ENCODE peak calls at places on chromosomes 2 and 18, in six cellular contexts. W, F, R, I, O and G are unnamed samples.

GRCh38 chr2:203122317-203122998 is 107.8 kb downstream of the NBEAL1 start:
- DNase-seq in W (peak), I (no peak), O (no peak), R (no peak), F (no peak), G (no peak)

GRCh38 chr2:50449306-50449705 is 582.6 kb downstream of the NRXN1 start:
- DNase-seq in R (no peak), I (no peak), F (no peak), O (no peak), W (no peak), G (no peak)

GRCh38 chr18:9387891-9388290 is 53.3 kb downstream of the TWSG1 start:
- DNase-seq in O (no peak), R (no peak), I (no peak), F (no peak), W (no peak), G (no peak)

GRCh38 chr2:7835693-7836680 is 845.9 kb upstream of the ID2 start:
- DNase-seq in W (peak), R (no peak), I (peak), F (no peak), O (peak), G (peak)

GRCh38 chr2:73939419-73939818 is 12.7 kb downstream of the DGUOK start:
- DNase-seq in F (no peak), W (no peak), O (no peak), I (no peak), R (no peak), G (no peak)

GRCh38 chr18:75211721-75212625 is 1.4 kb downstream of the TSHZ1 start:
- DNase-seq in R (peak), F (peak), I (no peak), O (no peak), W (peak), G (no peak)

GRCh38 chr2:215068399-215068798 is 70.0 kb downstream of the ABCA12 start:
- DNase-seq in F (no peak), I (no peak), W (no peak), R (no peak), O (no peak), G (no peak)

GRCh38 chr18:49335677-49336076 is 124.8 kb downstream of the DYM start:
- DNase-seq in R (no peak), I (no peak), O (no peak), F (no peak), W (peak), G (no peak)

GRCh38 chr2:30492185-30492584 is 45.1 kb downstream of the LCLAT1 start:
- DNase-seq in O (no peak), R (no peak), W (no peak), F (no peak), I (no peak), G (no peak)

GRCh38 chr2:28390857-28391563 is 1.6 kb upstream of the FOSL2 start:
- DNase-seq in F (peak), O (no peak), I (no peak), R (peak), W (no peak), G (no peak)

GRCh38 chr2:101387151-101387807 is at the start of gene CREG2:
- DNase-seq in O (peak), I (no peak), F (peak), R (peak), W (peak), G (peak)

DNA sequence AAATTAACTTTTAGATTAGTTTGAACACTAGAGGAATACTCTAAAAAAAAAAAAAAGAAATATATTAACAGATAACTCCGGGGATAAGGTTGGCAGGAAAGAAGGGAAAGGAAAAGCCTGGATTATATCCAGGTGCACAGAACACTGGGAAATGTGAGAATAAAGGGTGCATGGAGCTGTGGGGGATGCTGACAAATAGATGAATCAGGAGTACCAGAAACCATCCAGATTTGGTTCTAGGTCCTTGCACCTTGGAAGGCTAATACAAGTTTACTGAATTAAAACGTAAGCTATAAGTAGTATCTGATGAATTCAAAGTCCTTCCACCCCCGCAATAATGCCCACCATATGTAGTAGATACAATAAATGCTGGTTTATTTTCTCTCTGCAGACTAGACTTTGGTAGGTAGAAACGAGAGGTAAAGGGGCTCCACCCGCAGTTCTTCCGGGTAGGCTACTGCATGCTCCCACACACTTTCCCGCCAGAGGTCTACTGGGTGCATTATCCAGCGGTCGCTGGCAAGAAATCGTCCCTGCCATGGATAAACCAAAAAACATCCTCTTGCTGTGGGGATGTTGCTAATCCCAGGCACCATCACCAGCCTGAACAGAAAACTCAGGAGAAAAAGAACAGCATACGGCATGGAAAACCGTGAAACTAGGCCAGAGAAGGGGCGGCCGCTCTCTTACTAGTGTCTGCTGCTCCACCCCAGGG is 1.6 kb downstream of the CNRIP1 start:
- DNase-seq in R (no peak), I (no peak), W (no peak), F (no peak), O (no peak), G (no peak)
- TF ChIP-seq POLR2A in R (no peak), I (no peak), W (no peak), F (no peak), O (no peak), G (no peak)

GRCh38 chr2:84674586-84674985 is 158.3 kb downstream of the DNAH6 start:
- DNase-seq in O (no peak), I (no peak), F (no peak), W (no peak), R (no peak), G (no peak)

GRCh38 chr2:84678214-84678613 is 161.9 kb downstream of the DNAH6 start:
- DNase-seq in W (no peak), O (no peak), I (no peak), R (no peak), F (no peak), G (no peak)

GRCh38 chr2:84674099-84674498 is 157.8 kb downstream of the DNAH6 start:
- DNase-seq in I (no peak), O (no peak), R (no peak), F (no peak), W (no peak), G (no peak)

GRCh38 chr2:84676295-84676694 is 160.0 kb downstream of the DNAH6 start:
- DNase-seq in W (no peak), F (no peak), R (no peak), I (no peak), O (no peak), G (no peak)
- TF ChIP-seq TAF1 in W (no peak), F (no peak), R (no peak), I (no peak), O (no peak), G (no peak)

DNA sequence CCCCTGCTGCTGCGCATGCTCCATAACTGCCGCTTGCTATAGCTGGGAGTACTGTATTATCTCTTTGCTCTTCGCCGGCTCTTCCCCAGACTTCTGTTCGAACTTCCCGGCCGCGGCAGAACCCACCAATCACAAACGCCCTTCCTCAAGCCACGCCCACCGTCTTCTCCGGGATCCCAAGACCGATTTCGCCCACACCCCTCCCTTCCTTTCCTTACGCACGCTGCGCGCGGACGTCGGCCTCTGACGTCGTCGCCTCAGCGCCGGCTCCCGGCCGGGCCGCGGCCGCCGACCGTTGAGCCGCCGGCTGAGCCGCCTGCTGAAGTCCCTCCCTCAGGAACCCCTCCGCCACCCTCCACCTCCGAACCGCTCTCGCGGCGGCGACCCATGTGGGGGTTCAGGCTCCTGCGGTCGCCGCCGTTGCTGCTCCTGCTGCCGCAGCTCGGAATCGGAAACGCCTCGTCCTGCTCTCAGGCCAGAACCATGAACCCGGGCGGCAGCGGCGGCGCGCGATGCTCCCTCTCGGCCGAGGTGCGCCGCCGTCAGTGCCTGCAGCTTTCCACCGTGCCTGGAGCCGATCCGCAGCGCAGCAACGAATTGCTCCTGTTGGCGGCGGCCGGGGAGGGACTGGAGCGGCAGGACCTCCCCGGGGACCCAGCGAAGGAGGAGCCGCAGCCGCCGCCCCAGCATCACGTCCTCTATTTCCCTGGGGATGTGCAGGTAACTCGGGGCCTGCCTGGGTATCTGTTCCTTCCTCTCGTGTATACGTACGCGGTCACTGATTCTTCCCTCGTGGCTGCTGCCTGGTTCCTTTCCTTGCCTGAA is at the start of gene C2orf69:
- DNase-seq in R (peak), O (peak), I (peak), W (peak), F (peak), G (peak)
- TF ChIP-seq POLR2A in R (peak), O (peak), I (peak), W (peak), F (peak), G (peak)

GRCh38 chr2:217751952-217752351 is 250.8 kb downstream of the TNS1 start:
- DNase-seq in F (no peak), I (no peak), R (no peak), O (no peak), W (no peak), G (no peak)
- TF ChIP-seq TAF1 in F (no peak), I (no peak), R (no peak), O (no peak), W (no peak), G (no peak)

GRCh38 chr2:99140860-99141109 is 722 bp upstream of the C2orf15 start:
- DNase-seq in O (no peak), R (no peak), I (no peak), W (no peak), F (no peak), G (no peak)
- TF ChIP-seq POLR2A in O (no peak), R (no peak), I (no peak), W (no peak), F (no peak), G (no peak)

GRCh38 chr2:26464390-26465265 is 13.3 kb downstream of the OTOF start:
- DNase-seq in R (no peak), W (no peak), F (no peak), I (no peak), O (no peak), G (no peak)

GRCh38 chr2:26466662-26467310 is 11.1 kb downstream of the OTOF start:
- DNase-seq in F (no peak), I (no peak), O (no peak), R (peak), W (no peak), G (no peak)

GRCh38 chr2:26465266-26465925 is 12.5 kb downstream of the OTOF start:
- DNase-seq in I (no peak), R (no peak), F (peak), W (no peak), O (no peak), G (no peak)

GRCh38 chr2:26463252-26464207 is 14.4 kb downstream of the OTOF start:
- DNase-seq in R (no peak), O (no peak), F (peak), I (no peak), W (peak), G (no peak)

GRCh38 chr2:26465981-26466471 is 11.9 kb downstream of the OTOF start:
- DNase-seq in F (no peak), R (no peak), W (no peak), I (no peak), O (no peak), G (no peak)
- TF ChIP-seq TAF1 in F (no peak), R (no peak), W (no peak), I (no peak), O (no peak), G (no peak)